ENCODE peak calls at places on chromosome 10, in four cellular contexts. T, K, D and S are unnamed samples.

GRCh38 chr10:13100349-13101294 is 659 bp downstream of the OPTN start:
- DNase-seq in K (peak), D (no peak), T (peak), S (no peak)

GRCh38 chr10:20105236-20105635 is 289.0 kb downstream of the PLXDC2 start:
- DNase-seq in K (no peak), T (no peak), D (no peak), S (no peak)

GRCh38 chr10:61761825-61762217 is 99.1 kb downstream of the CABCOCO1 start:
- DNase-seq in K (no peak), T (no peak), D (no peak), S (no peak)

GRCh38 chr10:24303522-24304310 is 94.8 kb downstream of the KIAA1217 start:
- DNase-seq in T (no peak), K (no peak), D (no peak), S (no peak)

GRCh38 chr10:60576130-60577069 is 186.7 kb upstream of the ANK3 start:
- DNase-seq in T (no peak), D (no peak), K (no peak), S (no peak)

GRCh38 chr10:99292159-99292558 is 37.0 kb upstream of the CNNM1 start:
- DNase-seq in T (no peak), K (no peak), D (no peak), S (peak)

GRCh38 chr10:122112625-122113160 is 123.7 kb downstream of the TACC2 start:
- DNase-seq in T (no peak), K (peak), D (peak), S (peak)

GRCh38 chr10:51159841-51160240 is 85.6 kb downstream of the PRKG1 start:
- DNase-seq in K (no peak), T (no peak), D (no peak), S (no peak)

GRCh38 chr10:95821766-95822165 is 65.8 kb downstream of the ENTPD1 start:
- DNase-seq in K (no peak), T (no peak), D (no peak), S (no peak)